ENCODE peak calls at places on chromosomes 11 and 22, in six cellular contexts. G, K, P, S, C and Z are unnamed samples.

GRCh38 chr11:80846442-80846841 is 1405.6 kb upstream of the TENM4 start:
- DNase-seq in G (no peak), P (no peak), K (no peak), C (no peak), S (no peak), Z (peak)

GRCh38 chr22:41094036-41094435 is 1.6 kb downstream of the EP300 start:
- DNase-seq in C (peak), S (peak), K (no peak), P (no peak), G (no peak), Z (peak)

GRCh38 chr22:24758164-24758799 is 16.2 kb downstream of the PIWIL3 start:
- DNase-seq in K (peak), P (peak), G (peak), C (peak), S (peak), Z (peak)

GRCh38 chr22:48950151-48950915 is 877.3 kb downstream of the BRD1 start:
- DNase-seq in G (no peak), S (no peak), P (no peak), C (no peak), K (no peak), Z (no peak)

GRCh38 chr22:30763815-30764686 is 69.4 kb downstream of the OSBP2 start:
- DNase-seq in G (peak), P (peak), K (no peak), C (no peak), S (peak), Z (peak)

GRCh38 chr11:657691-658126 is 20.6 kb downstream of the DRD4 start:
- DNase-seq in K (no peak), P (no peak), G (no peak), C (no peak), S (no peak), Z (no peak)

GRCh38 chr22:19942886-19943664 is 1.5 kb upstream of the TXNRD2 start:
- DNase-seq in G (no peak), P (no peak), C (peak), S (peak), K (peak), Z (peak)

GRCh38 chr11:122742350-122742749 is 86.8 kb downstream of the UBASH3B start:
- DNase-seq in P (no peak), G (no peak), C (no peak), S (no peak), K (no peak), Z (no peak)

GRCh38 chr22:42939941-42940653 is 74.9 kb downstream of the PACSIN2 start:
- DNase-seq in G (no peak), C (no peak), P (no peak), S (peak), K (peak), Z (no peak)

GRCh38 chr22:20109411-20110358 is 6.2 kb upstream of the RANBP1 start:
- DNase-seq in G (no peak), P (no peak), C (no peak), S (no peak), K (no peak), Z (no peak)

GRCh38 chr11:64786308-64786707 is 8.0 kb upstream of the SF1 start:
- DNase-seq in C (no peak), G (no peak), P (no peak), S (no peak), K (peak), Z (no peak)

GRCh38 chr11:29255401-29255800 is 761.4 kb downstream of the KCNA4 start:
- DNase-seq in K (no peak), C (peak), G (no peak), S (no peak), P (no peak), Z (no peak)

GRCh38 chr11:115912484-115912945 is 408.3 kb upstream of the CADM1 start:
- DNase-seq in C (no peak), S (no peak), P (no peak), G (no peak), K (no peak), Z (peak)

GRCh38 chr11:129042503-129042902 is 99.8 kb upstream of the TP53AIP1 start:
- DNase-seq in P (no peak), G (no peak), K (no peak), C (no peak), S (no peak), Z (no peak)

GRCh38 chr11:111944139-111944538 is 7.0 kb downstream of the DIXDC1 start:
- DNase-seq in S (peak), K (no peak), G (no peak), P (no peak), C (no peak), Z (no peak)

GRCh38 chr11:62649486-62649885 is 3.1 kb upstream of the GANAB start:
- DNase-seq in C (no peak), P (no peak), S (no peak), K (no peak), G (no peak), Z (no peak)

GRCh38 chr11:125995313-125995712 is 49.5 kb downstream of the VSIG10L2 start:
- DNase-seq in C (no peak), K (no peak), P (no peak), S (no peak), G (peak), Z (peak)

GRCh38 chr11:73173755-73174494 is 31.8 kb upstream of the FCHSD2 start:
- DNase-seq in C (no peak), P (no peak), K (peak), S (no peak), G (no peak), Z (no peak)

GRCh38 chr11:14645985-14646900 is 2.6 kb downstream of the PDE3B start:
- DNase-seq in S (no peak), C (no peak), P (no peak), K (no peak), G (no peak), Z (no peak)

GRCh38 chr22:32996702-32997101 is 61.5 kb downstream of the SYN3 start:
- DNase-seq in C (no peak), S (no peak), K (peak), P (no peak), G (no peak), Z (no peak)

GRCh38 chr11:120499859-120500258 is 11.7 kb upstream of the GRIK4 start:
- DNase-seq in C (no peak), G (no peak), S (no peak), P (no peak), K (no peak), Z (no peak)

GRCh38 chr11:64347171-64347867 is 7.3 kb downstream of the CCDC88B start:
- DNase-seq in G (no peak), S (no peak), K (no peak), P (no peak), C (no peak), Z (no peak)

GRCh38 chr11:57343825-57344224 is 5.7 kb downstream of the P2RX3 start:
- DNase-seq in K (no peak), S (no peak), P (no peak), G (no peak), C (peak), Z (no peak)

GRCh38 chr11:118306556-118306955 is 2.0 kb downstream of the CD3E start:
- DNase-seq in K (no peak), C (no peak), P (no peak), G (no peak), S (no peak), Z (no peak)

GRCh38 chr11:61897387-61898246 is 6.3 kb upstream of the FADS3 start:
- DNase-seq in P (peak), K (peak), G (peak), C (no peak), S (peak), Z (peak)

GRCh38 chr22:25775501-25775900 is 33.5 kb downstream of the MYO18B start:
- DNase-seq in C (no peak), G (no peak), S (no peak), P (no peak), K (no peak), Z (no peak)

GRCh38 chr22:32621656-32622003 is 147.0 kb downstream of the FBXO7 start:
- DNase-seq in C (no peak), S (no peak), K (no peak), P (no peak), G (no peak), Z (no peak)

GRCh38 chr22:27879923-27880322 is 39.1 kb downstream of the PITPNB start:
- DNase-seq in C (no peak), P (no peak), K (no peak), G (no peak), S (peak), Z (peak)

GRCh38 chr11:7480132-7480531 is 5.2 kb upstream of the OLFML1 start:
- DNase-seq in K (no peak), S (no peak), P (no peak), G (no peak), C (no peak), Z (no peak)

GRCh38 chr11:119699227-119699626 is 29.8 kb downstream of the NECTIN1 start:
- DNase-seq in C (no peak), S (peak), G (no peak), P (no peak), K (peak), Z (no peak)

GRCh38 chr11:1138053-1138452 is 19.7 kb upstream of the MUC5AC start:
- DNase-seq in K (no peak), G (peak), C (no peak), P (no peak), S (peak), Z (no peak)

GRCh38 chr11:64419818-64420485 is 61.0 kb downstream of the RPS6KA4 start:
- DNase-seq in S (peak), G (no peak), K (peak), P (no peak), C (no peak), Z (no peak)

GRCh38 chr22:46777609-46777970 is 15.1 kb downstream of the TBC1D22A start:
- DNase-seq in G (no peak), C (no peak), S (no peak), K (no peak), P (no peak), Z (peak)

GRCh38 chr11:67261635-67261941 is 4.7 kb upstream of the GRK2 start:
- DNase-seq in C (no peak), P (no peak), G (no peak), S (no peak), K (no peak), Z (no peak)

GRCh38 chr22:31040542-31041398 is 40.3 kb upstream of the SMTN start:
- DNase-seq in C (no peak), K (no peak), P (no peak), S (no peak), G (no peak), Z (no peak)

GRCh38 chr11:125315088-125315740 is 150.7 kb downstream of the PKNOX2 start:
- DNase-seq in S (no peak), C (no peak), P (no peak), K (no peak), G (no peak), Z (no peak)